ENCODE peak calls at places on chromosomes 6 and 20, in five cellular contexts. One of them, this sample, is unnamed.

GRCh38 chr6:145829102-145829501 is 14.5 kb upstream of the FBXO30 start:
- DNase-seq in PC-3: no peak
- DNase-seq in GM12865: no peak
- DNase-seq in fibroblast of the aortic adventitia: no peak
- DNase-seq in fibroblast of mammary gland: no peak
- DNase-seq in this sample: no peak

GRCh38 chr6:138682722-138683521 is 90.6 kb upstream of the CCDC28A start:
- DNase-seq in PC-3: peak
- DNase-seq in GM12865: no peak
- DNase-seq in fibroblast of the aortic adventitia: no peak
- DNase-seq in fibroblast of mammary gland: peak
- DNase-seq in this sample: peak

GRCh38 chr6:25660512-25660911 is 8.5 kb downstream of the SCGN start:
- DNase-seq in PC-3: peak
- DNase-seq in GM12865: no peak
- DNase-seq in fibroblast of the aortic adventitia: no peak
- DNase-seq in fibroblast of mammary gland: peak
- DNase-seq in this sample: peak

GRCh38 chr6:33693186-33694158 is 18.0 kb downstream of the UQCC2 start:
- DNase-seq in PC-3: no peak
- DNase-seq in GM12865: no peak
- DNase-seq in fibroblast of the aortic adventitia: no peak
- DNase-seq in fibroblast of mammary gland: no peak
- DNase-seq in this sample: no peak

GRCh38 chr6:18632670-18633410 is 245.7 kb downstream of the RNF144B start:
- DNase-seq in PC-3: peak
- DNase-seq in GM12865: no peak
- DNase-seq in fibroblast of the aortic adventitia: peak
- DNase-seq in fibroblast of mammary gland: peak
- DNase-seq in this sample: peak

GRCh38 chr6:161561938-161562337 is 288.1 kb upstream of the AGPAT4 start:
- DNase-seq in PC-3: no peak
- DNase-seq in GM12865: no peak
- DNase-seq in fibroblast of the aortic adventitia: no peak
- DNase-seq in fibroblast of mammary gland: no peak
- DNase-seq in this sample: no peak

GRCh38 chr20:46749164-46749563 is 39.7 kb downstream of the SLC2A10 start:
- DNase-seq in PC-3: no peak
- DNase-seq in GM12865: no peak
- DNase-seq in fibroblast of the aortic adventitia: no peak
- DNase-seq in fibroblast of mammary gland: no peak
- DNase-seq in this sample: no peak

GRCh38 chr6:106309766-106310373 is 15.7 kb downstream of the ATG5 start:
- DNase-seq in PC-3: peak
- DNase-seq in GM12865: no peak
- DNase-seq in fibroblast of the aortic adventitia: peak
- DNase-seq in fibroblast of mammary gland: peak
- DNase-seq in this sample: peak

GRCh38 chr20:63498950-63499332 is at the start of gene EEF1A2:
- DNase-seq in PC-3: peak
- DNase-seq in GM12865: no peak
- DNase-seq in fibroblast of the aortic adventitia: no peak
- DNase-seq in fibroblast of mammary gland: no peak
- DNase-seq in this sample: no peak

GRCh38 chr6:154615483-154616025 is 105.1 kb upstream of the CNKSR3 start:
- DNase-seq in PC-3: peak
- DNase-seq in GM12865: no peak
- DNase-seq in fibroblast of the aortic adventitia: no peak
- DNase-seq in fibroblast of mammary gland: peak
- DNase-seq in this sample: peak

GRCh38 chr6:11847515-11848244 is 69.1 kb upstream of the ADTRP start:
- DNase-seq in PC-3: no peak
- DNase-seq in GM12865: peak
- DNase-seq in fibroblast of the aortic adventitia: no peak
- DNase-seq in fibroblast of mammary gland: no peak
- DNase-seq in this sample: no peak

GRCh38 chr6:83057705-83058321 is 7.8 kb downstream of the UBE3D start:
- DNase-seq in PC-3: peak
- DNase-seq in GM12865: peak
- DNase-seq in fibroblast of the aortic adventitia: peak
- DNase-seq in fibroblast of mammary gland: peak
- DNase-seq in this sample: peak

GRCh38 chr6:111589366-111589765 is 16.3 kb downstream of the TRAF3IP2 start:
- DNase-seq in PC-3: peak
- DNase-seq in GM12865: no peak
- DNase-seq in fibroblast of the aortic adventitia: peak
- DNase-seq in fibroblast of mammary gland: peak
- DNase-seq in this sample: peak

GRCh38 chr20:24879875-24880274 is 69.2 kb upstream of the CST7 start:
- DNase-seq in PC-3: no peak
- DNase-seq in GM12865: no peak
- DNase-seq in fibroblast of the aortic adventitia: no peak
- DNase-seq in fibroblast of mammary gland: no peak
- DNase-seq in this sample: no peak

GRCh38 chr6:41162687-41163418 is at the start of gene TREM2:
- DNase-seq in PC-3: no peak
- DNase-seq in GM12865: no peak
- DNase-seq in fibroblast of the aortic adventitia: no peak
- DNase-seq in fibroblast of mammary gland: no peak
- DNase-seq in this sample: peak

GRCh38 chr20:56750430-56750829 is 121.3 kb downstream of the TFAP2C start:
- DNase-seq in PC-3: no peak
- DNase-seq in GM12865: no peak
- DNase-seq in fibroblast of the aortic adventitia: no peak
- DNase-seq in fibroblast of mammary gland: no peak
- DNase-seq in this sample: no peak

GRCh38 chr6:5266423-5266822 is 5.1 kb downstream of the FARS2 start:
- DNase-seq in PC-3: no peak
- DNase-seq in GM12865: no peak
- DNase-seq in fibroblast of the aortic adventitia: no peak
- DNase-seq in fibroblast of mammary gland: no peak
- DNase-seq in this sample: no peak

GRCh38 chr6:45438849-45439406 is 61.2 kb upstream of the SUPT3H start:
- DNase-seq in PC-3: peak
- DNase-seq in GM12865: no peak
- DNase-seq in fibroblast of the aortic adventitia: peak
- DNase-seq in fibroblast of mammary gland: peak
- DNase-seq in this sample: peak

GRCh38 chr6:129634411-129635230 is 75.4 kb downstream of the ARHGAP18 start:
- DNase-seq in PC-3: no peak
- DNase-seq in GM12865: no peak
- DNase-seq in fibroblast of the aortic adventitia: no peak
- DNase-seq in fibroblast of mammary gland: no peak
- DNase-seq in this sample: no peak

GRCh38 chr20:34998331-34998950 is 42.8 kb downstream of the MYH7B start:
- DNase-seq in PC-3: no peak
- DNase-seq in GM12865: no peak
- DNase-seq in fibroblast of the aortic adventitia: no peak
- DNase-seq in fibroblast of mammary gland: no peak
- DNase-seq in this sample: peak

GRCh38 chr20:9344080-9344920 is 170.1 kb upstream of the LAMP5 start:
- DNase-seq in PC-3: peak
- DNase-seq in GM12865: no peak
- DNase-seq in fibroblast of the aortic adventitia: no peak
- DNase-seq in fibroblast of mammary gland: peak
- DNase-seq in this sample: no peak

GRCh38 chr6:85484941-85485340 is 35.1 kb downstream of the NT5E start:
- DNase-seq in PC-3: no peak
- DNase-seq in GM12865: no peak
- DNase-seq in fibroblast of the aortic adventitia: peak
- DNase-seq in fibroblast of mammary gland: no peak
- DNase-seq in this sample: no peak

GRCh38 chr20:59629141-59630045 is 25.1 kb downstream of the PHACTR3 start:
- DNase-seq in PC-3: no peak
- DNase-seq in GM12865: no peak
- DNase-seq in fibroblast of the aortic adventitia: no peak
- DNase-seq in fibroblast of mammary gland: no peak
- DNase-seq in this sample: no peak

GRCh38 chr20:58985656-58986055 is 4.6 kb downstream of the NELFCD start:
- DNase-seq in PC-3: no peak
- DNase-seq in GM12865: no peak
- DNase-seq in fibroblast of the aortic adventitia: peak
- DNase-seq in fibroblast of mammary gland: peak
- DNase-seq in this sample: no peak

GRCh38 chr6:12288844-12289654 is 1.1 kb upstream of the EDN1 start:
- DNase-seq in PC-3: peak
- DNase-seq in GM12865: peak
- DNase-seq in fibroblast of the aortic adventitia: peak
- DNase-seq in fibroblast of mammary gland: peak
- DNase-seq in this sample: peak

GRCh38 chr6:125094563-125094962 is 59.0 kb upstream of the TPD52L1 start:
- DNase-seq in PC-3: peak
- DNase-seq in GM12865: no peak
- DNase-seq in fibroblast of the aortic adventitia: peak
- DNase-seq in fibroblast of mammary gland: peak
- DNase-seq in this sample: peak

GRCh38 chr20:42277203-42277602 is 659.0 kb upstream of the CHD6 start:
- DNase-seq in PC-3: no peak
- DNase-seq in GM12865: no peak
- DNase-seq in fibroblast of the aortic adventitia: no peak
- DNase-seq in fibroblast of mammary gland: no peak
- DNase-seq in this sample: no peak

GRCh38 chr6:13715444-13715883 is 3.8 kb upstream of the RANBP9 start:
- DNase-seq in PC-3: peak
- DNase-seq in GM12865: peak
- DNase-seq in fibroblast of the aortic adventitia: no peak
- DNase-seq in fibroblast of mammary gland: peak
- DNase-seq in this sample: peak

GRCh38 chr6:148758492-148758891 is 11.7 kb downstream of the UST start:
- DNase-seq in PC-3: no peak
- DNase-seq in GM12865: peak
- DNase-seq in fibroblast of the aortic adventitia: no peak
- DNase-seq in fibroblast of mammary gland: peak
- DNase-seq in this sample: no peak

GRCh38 chr6:48084201-48084600 is 26.8 kb downstream of the PTCHD4 start:
- DNase-seq in PC-3: no peak
- DNase-seq in GM12865: no peak
- DNase-seq in fibroblast of the aortic adventitia: peak
- DNase-seq in fibroblast of mammary gland: no peak
- DNase-seq in this sample: no peak

GRCh38 chr6:48092550-48093217 is 18.3 kb downstream of the PTCHD4 start:
- DNase-seq in PC-3: no peak
- DNase-seq in GM12865: no peak
- DNase-seq in fibroblast of the aortic adventitia: peak
- DNase-seq in fibroblast of mammary gland: no peak
- DNase-seq in this sample: no peak

GRCh38 chr6:48085131-48085741 is 25.8 kb downstream of the PTCHD4 start:
- DNase-seq in PC-3: no peak
- DNase-seq in GM12865: no peak
- DNase-seq in fibroblast of the aortic adventitia: no peak
- DNase-seq in fibroblast of mammary gland: no peak
- DNase-seq in this sample: no peak

GRCh38 chr6:48086187-48086586 is 24.8 kb downstream of the PTCHD4 start:
- DNase-seq in PC-3: no peak
- DNase-seq in GM12865: no peak
- DNase-seq in fibroblast of the aortic adventitia: no peak
- DNase-seq in fibroblast of mammary gland: no peak
- DNase-seq in this sample: no peak

GRCh38 chr6:48087448-48087847 is 23.5 kb downstream of the PTCHD4 start:
- DNase-seq in PC-3: peak
- DNase-seq in GM12865: peak
- DNase-seq in fibroblast of the aortic adventitia: peak
- DNase-seq in fibroblast of mammary gland: peak
- DNase-seq in this sample: peak
- TF ChIP-seq CTCF in PC-3: peak
- TF ChIP-seq CTCF in GM12865: no peak
- TF ChIP-seq CTCF in fibroblast of the aortic adventitia: peak
- TF ChIP-seq CTCF in fibroblast of mammary gland: peak
- TF ChIP-seq CTCF in this sample: peak

GRCh38 chr6:30782425-30783014 is 38.2 kb upstream of the IER3 start:
- DNase-seq in PC-3: peak
- DNase-seq in GM12865: no peak
- DNase-seq in fibroblast of the aortic adventitia: peak
- DNase-seq in fibroblast of mammary gland: peak
- DNase-seq in this sample: peak

GRCh38 chr6:30780642-30780920 is 36.2 kb upstream of the IER3 start:
- DNase-seq in PC-3: no peak
- DNase-seq in GM12865: no peak
- DNase-seq in fibroblast of the aortic adventitia: no peak
- DNase-seq in fibroblast of mammary gland: no peak
- DNase-seq in this sample: no peak

GRCh38 chr6:30779850-30780641 is 35.7 kb upstream of the IER3 start:
- DNase-seq in PC-3: no peak
- DNase-seq in GM12865: no peak
- DNase-seq in fibroblast of the aortic adventitia: no peak
- DNase-seq in fibroblast of mammary gland: no peak
- DNase-seq in this sample: peak

GRCh38 chr6:30781697-30782424 is 37.5 kb upstream of the IER3 start:
- DNase-seq in PC-3: peak
- DNase-seq in GM12865: peak
- DNase-seq in fibroblast of the aortic adventitia: peak
- DNase-seq in fibroblast of mammary gland: peak
- DNase-seq in this sample: peak

GRCh38 chr6:30781362-30781696 is 37.0 kb upstream of the IER3 start:
- DNase-seq in PC-3: no peak
- DNase-seq in GM12865: no peak
- DNase-seq in fibroblast of the aortic adventitia: no peak
- DNase-seq in fibroblast of mammary gland: no peak
- DNase-seq in this sample: no peak
- H3K4me3 ChIP-seq in PC-3: no peak
- H3K4me3 ChIP-seq in GM12865: no peak
- H3K4me3 ChIP-seq in fibroblast of the aortic adventitia: peak
- H3K4me3 ChIP-seq in fibroblast of mammary gland: no peak
- H3K4me3 ChIP-seq in this sample: no peak

DNA sequence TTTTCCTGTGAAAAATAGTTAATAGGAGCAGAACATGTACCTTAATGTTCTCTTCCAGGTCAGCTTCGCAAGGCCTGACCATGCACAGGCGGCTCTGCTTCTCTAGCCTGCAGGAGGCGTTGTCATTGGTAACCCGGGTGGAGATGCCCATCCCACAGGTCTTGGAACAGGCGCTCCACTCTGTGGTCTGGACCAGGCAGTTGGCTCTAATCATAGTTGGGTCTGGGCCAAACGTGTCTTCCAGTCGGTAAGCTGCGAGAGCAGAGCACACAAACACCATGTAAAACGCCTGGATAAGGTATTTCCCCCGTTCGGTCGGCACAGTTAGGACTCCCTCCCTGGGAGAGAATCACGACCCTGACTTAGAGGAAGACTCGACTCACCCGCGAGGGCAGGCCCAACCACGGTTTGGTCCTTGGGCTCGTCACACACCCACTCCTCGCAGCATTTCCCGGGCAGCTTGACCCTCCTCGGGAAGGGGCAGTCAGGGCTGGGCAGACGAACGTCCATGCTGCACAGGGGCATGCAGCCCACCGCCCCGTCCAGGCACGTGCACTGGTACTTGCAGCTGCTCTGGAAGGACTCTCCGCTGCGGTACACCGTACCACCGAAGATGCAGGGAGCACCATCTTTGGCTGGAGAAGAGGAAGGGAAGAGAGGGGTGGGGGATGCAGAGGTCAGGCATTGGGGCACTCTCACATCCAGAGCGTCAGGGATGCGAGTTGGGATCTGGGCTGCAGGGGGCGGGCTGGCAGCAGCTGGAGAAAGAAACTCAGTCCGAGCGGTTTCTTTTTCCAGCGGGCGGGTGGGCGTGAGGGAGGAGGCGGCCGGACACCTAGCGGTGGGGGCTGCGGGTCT is 1.0 kb downstream of the CCN2 start:
- DNase-seq in PC-3: peak
- DNase-seq in GM12865: no peak
- DNase-seq in fibroblast of the aortic adventitia: peak
- DNase-seq in fibroblast of mammary gland: peak
- DNase-seq in this sample: peak
- TF ChIP-seq CTCF in PC-3: peak
- TF ChIP-seq CTCF in GM12865: peak
- TF ChIP-seq CTCF in fibroblast of the aortic adventitia: peak
- TF ChIP-seq CTCF in fibroblast of mammary gland: peak
- TF ChIP-seq CTCF in this sample: peak

GRCh38 chr6:31713465-31713864 is 1.7 kb upstream of the LY6G6D start:
- DNase-seq in PC-3: no peak
- DNase-seq in GM12865: no peak
- DNase-seq in fibroblast of the aortic adventitia: no peak
- DNase-seq in fibroblast of mammary gland: no peak
- DNase-seq in this sample: no peak
- H3K4me3 ChIP-seq in PC-3: no peak
- H3K4me3 ChIP-seq in GM12865: no peak
- H3K4me3 ChIP-seq in fibroblast of the aortic adventitia: no peak
- H3K4me3 ChIP-seq in fibroblast of mammary gland: no peak
- H3K4me3 ChIP-seq in this sample: no peak